ENCODE peak calls at places on chromosomes 13 and 19, in four cellular contexts. Y, T, D and U are unnamed samples.

GRCh38 chr13:19062019-19062646 is 119.5 kb downstream of the TUBA3C start:
- DNase-seq in T (no peak), D (no peak), Y (no peak), U (no peak)

GRCh38 chr13:20977394-20977793 is 74.8 kb upstream of the XPO4 start:
- DNase-seq in Y (no peak), D (no peak), T (no peak), U (no peak)

GRCh38 chr19:35509018-35509652 is 4.3 kb downstream of the DMKN start:
- DNase-seq in T (no peak), D (no peak), Y (no peak), U (peak)

GRCh38 chr13:21034602-21035190 is 26.7 kb downstream of the LATS2 start:
- DNase-seq in D (no peak), T (no peak), Y (no peak), U (peak)

GRCh38 chr13:60583196-60583908 is 186.3 kb downstream of the TDRD3 start:
- DNase-seq in D (no peak), T (no peak), Y (no peak), U (no peak)

GRCh38 chr13:110187501-110188161 is 119.3 kb downstream of the COL4A1 start:
- DNase-seq in D (no peak), T (no peak), Y (no peak), U (no peak)

GRCh38 chr13:25329706-25330105 is 28.3 kb downstream of the NUP58 start:
- DNase-seq in T (no peak), D (no peak), Y (no peak), U (no peak)

GRCh38 chr19:4506449-4507149 is 11.7 kb downstream of the PLIN4 start:
- DNase-seq in T (no peak), Y (peak), D (no peak), U (no peak)

GRCh38 chr19:33231511-33231910 is 5.9 kb upstream of the SLC7A10 start:
- DNase-seq in D (no peak), Y (no peak), T (no peak), U (no peak)